ENCODE peak calls at places on chromosomes 6 and 20, in four cellular contexts. D, O, A and H are unnamed samples.

GRCh38 chr6:128696651-128697391 is 176.4 kb upstream of the PTPRK start:
- DNase-seq in O (no peak), A (no peak), D (no peak), H (no peak)

GRCh38 chr6:4209201-4209600 is 73.8 kb upstream of the ECI2 start:
- DNase-seq in D (no peak), O (no peak), A (no peak), H (no peak)

GRCh38 chr6:126926926-126927325 is 191.5 kb upstream of the RSPO3 start:
- DNase-seq in A (no peak), O (no peak), D (no peak), H (no peak)

GRCh38 chr20:58127731-58128130 is 100.7 kb downstream of the ANKRD60 start:
- DNase-seq in D (no peak), A (no peak), O (no peak), H (peak)

GRCh38 chr20:19932170-19932667 is 84.9 kb upstream of the NAA20 start:
- DNase-seq in D (no peak), O (no peak), A (no peak), H (no peak)

GRCh38 chr20:51021067-51022025 is 1.6 kb downstream of the KCNG1 start:
- DNase-seq in O (no peak), D (no peak), A (no peak), H (no peak)

GRCh38 chr6:111589366-111589765 is 16.3 kb downstream of the TRAF3IP2 start:
- DNase-seq in D (no peak), O (no peak), A (no peak), H (no peak)

GRCh38 chr20:9028419-9028818 is 40.5 kb upstream of the PLCB4 start:
- DNase-seq in A (no peak), D (no peak), O (no peak), H (no peak)

GRCh38 chr6:73079611-73079955 is 145.7 kb downstream of the KHDC1L start:
- DNase-seq in A (no peak), O (no peak), D (no peak), H (no peak)

GRCh38 chr20:9794831-9795230 is 44.0 kb downstream of the PAK5 start:
- DNase-seq in A (no peak), O (no peak), D (no peak), H (no peak)

GRCh38 chr20:24952376-24953203 is 3.5 kb downstream of the CST7 start:
- DNase-seq in A (no peak), D (no peak), O (no peak), H (no peak)